ENCODE peak calls at places on chromosomes 2 and 18, in seven cellular contexts. K is K562, W is GM12878, I is endothelial cell of umbilical vein, X is right lobe of liver, E is H54, J is heart left ventricle. N is an unnamed sample.

GRCh38 chr2:136860443-136860958 is 95.2 kb downstream of the THSD7B start:
- DNase-seq in K (no peak), W (no peak), I (no peak), X (no peak), E (no peak), J (no peak), N (no peak)

GRCh38 chr18:35477497-35477896 is 20.3 kb downstream of the INO80C start:
- DNase-seq in K (no peak), W (no peak), I (no peak), X (no peak), E (no peak), J (no peak), N (no peak)

GRCh38 chr2:216683846-216684245 is 11.5 kb downstream of the IGFBP5 start:
- DNase-seq in K (no peak), W (no peak), I (no peak), X (peak; percentile 73), E (no peak), J (no peak), N (no peak)

GRCh38 chr2:140997997-140998396 is 1132.8 kb downstream of the LRP1B start:
- DNase-seq in K (no peak), W (no peak), I (no peak), X (no peak), E (no peak), J (no peak), N (no peak)

GRCh38 chr2:215293879-215294278 is 18.0 kb upstream of the ATIC start:
- DNase-seq in K (peak; percentile 20), W (no peak), I (no peak), X (no peak), E (no peak), J (no peak), N (no peak)

GRCh38 chr2:192194065-192194865 is 468 bp downstream of the TMEFF2 start:
- DNase-seq in K (peak; percentile 1), W (no peak), I (peak; percentile 9), X (no peak), E (peak; percentile 19), J (peak; percentile 61), N (no peak)

GRCh38 chr2:86628091-86628522 is 4.4 kb upstream of the RNF103 start:
- DNase-seq in K (no peak), W (peak; percentile 12), I (no peak), X (peak; percentile 72), E (no peak), J (no peak), N (no peak)

GRCh38 chr2:127388423-127389164 is 819 bp upstream of the MAP3K2 start:
- DNase-seq in K (no peak), W (no peak), I (no peak), X (no peak), E (no peak), J (no peak), N (no peak)

GRCh38 chr2:143254108-143254507 is 124.9 kb downstream of the ARHGAP15 start:
- DNase-seq in K (no peak), W (no peak), I (no peak), X (no peak), E (no peak), J (no peak), N (no peak)

GRCh38 chr2:2573205-2573604 is 242.1 kb upstream of the MYT1L start:
- DNase-seq in K (no peak), W (no peak), I (no peak), X (no peak), E (no peak), J (no peak), N (no peak)

GRCh38 chr2:231674587-231675334 is 33.6 kb upstream of the PTMA start:
- DNase-seq in K (peak; percentile 56), W (no peak), I (peak; percentile 52), X (no peak), E (no peak), J (peak; percentile 86), N (peak; percentile 61)

DNA sequence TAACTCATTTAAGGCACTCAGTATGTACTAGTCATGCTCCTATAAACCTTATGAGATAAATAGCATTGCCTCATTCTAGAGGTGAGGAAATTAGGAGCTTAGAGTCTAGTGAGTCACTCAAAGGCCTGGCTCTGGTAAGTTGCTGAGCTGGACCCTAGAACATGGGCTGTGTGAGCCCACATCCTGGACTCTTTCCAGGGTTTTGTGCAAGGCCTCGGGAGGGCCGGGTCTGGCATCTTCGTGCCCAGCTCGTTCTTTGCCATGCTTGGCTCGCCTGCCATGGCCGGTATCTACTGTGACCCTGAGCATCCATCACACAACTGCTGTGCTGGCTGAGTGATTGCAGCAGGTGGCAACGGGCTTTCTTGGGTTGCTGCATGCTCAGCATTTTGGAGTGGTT is 168.0 kb downstream of the LPIN1 start:
- DNase-seq in K (no peak), W (no peak), I (no peak), X (no peak), E (no peak), J (no peak), N (no peak)
- TF ChIP-seq POLR2A in K (no peak), W (no peak), I (no peak), X (no peak), E (no peak), J (no peak), N (no peak)

GRCh38 chr2:108589786-108590185 is 55.5 kb downstream of the LIMS1 start:
- DNase-seq in K (no peak), W (no peak), I (peak; percentile 54), X (no peak), E (no peak), J (no peak), N (no peak)
- TF ChIP-seq POLR2A in K (no peak), W (no peak), I (no peak), X (no peak), E (no peak), J (no peak), N (no peak)

GRCh38 chr2:119426801-119427395 is 4.8 kb upstream of the TMEM37 start:
- DNase-seq in K (no peak), W (no peak), I (no peak), X (peak; percentile 93), E (no peak), J (no peak), N (no peak)

GRCh38 chr2:119424284-119425118 is 7.2 kb upstream of the TMEM37 start:
- DNase-seq in K (no peak), W (no peak), I (no peak), X (no peak), E (no peak), J (no peak), N (no peak)

GRCh38 chr2:119425119-119425405 is 6.6 kb upstream of the TMEM37 start:
- DNase-seq in K (no peak), W (no peak), I (no peak), X (no peak), E (no peak), J (no peak), N (no peak)

GRCh38 chr2:119426396-119426675 is 5.3 kb upstream of the TMEM37 start:
- DNase-seq in K (no peak), W (no peak), I (no peak), X (no peak), E (no peak), J (no peak), N (no peak)

GRCh38 chr2:119425620-119426395 is 5.8 kb upstream of the TMEM37 start:
- DNase-seq in K (no peak), W (no peak), I (no peak), X (no peak), E (no peak), J (no peak), N (no peak)
- TF ChIP-seq POLR2A in K (no peak), W (no peak), I (no peak), X (no peak), E (no peak), J (no peak), N (no peak)

DNA sequence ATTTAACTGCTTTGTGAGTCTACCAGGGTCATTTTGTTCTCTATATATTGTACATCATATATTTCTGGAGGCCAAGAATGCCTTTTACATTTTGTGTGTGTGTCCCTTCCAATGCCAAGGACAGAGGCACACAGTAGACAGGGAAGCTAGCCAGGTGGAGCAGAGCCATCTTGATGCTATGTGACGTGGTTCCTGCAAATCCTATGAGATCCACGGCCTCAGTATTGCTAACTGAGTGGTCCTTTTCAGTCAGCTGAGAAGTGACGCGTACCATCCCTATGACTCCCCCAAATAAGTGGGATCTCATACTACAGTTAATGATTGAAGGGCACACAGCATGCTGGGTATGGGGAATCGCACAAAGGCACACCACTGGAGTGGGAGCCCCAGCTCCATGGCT is 27.3 kb downstream of the CCDC141 start:
- DNase-seq in K (no peak), W (no peak), I (no peak), X (no peak), E (no peak), J (no peak), N (no peak)
- TF ChIP-seq POLR2A in K (no peak), W (peak; percentile 17), I (no peak), X (no peak), E (no peak), J (no peak), N (peak; percentile 30)

GRCh38 chr2:69180227-69180626 is 167.2 kb downstream of the ANTXR1 start:
- DNase-seq in K (no peak), W (no peak), I (no peak), X (no peak), E (no peak), J (no peak), N (no peak)

GRCh38 chr2:69175795-69176715 is 163.1 kb downstream of the ANTXR1 start:
- DNase-seq in K (no peak), W (no peak), I (no peak), X (no peak), E (no peak), J (no peak), N (no peak)

GRCh38 chr2:69177063-69177771 is 164.2 kb downstream of the ANTXR1 start:
- DNase-seq in K (peak; percentile 15), W (no peak), I (peak; percentile 47), X (no peak), E (no peak), J (peak; percentile 75), N (no peak)

GRCh38 chr2:69180974-69181373 is 168.0 kb downstream of the ANTXR1 start:
- DNase-seq in K (no peak), W (no peak), I (no peak), X (no peak), E (no peak), J (no peak), N (no peak)

DNA sequence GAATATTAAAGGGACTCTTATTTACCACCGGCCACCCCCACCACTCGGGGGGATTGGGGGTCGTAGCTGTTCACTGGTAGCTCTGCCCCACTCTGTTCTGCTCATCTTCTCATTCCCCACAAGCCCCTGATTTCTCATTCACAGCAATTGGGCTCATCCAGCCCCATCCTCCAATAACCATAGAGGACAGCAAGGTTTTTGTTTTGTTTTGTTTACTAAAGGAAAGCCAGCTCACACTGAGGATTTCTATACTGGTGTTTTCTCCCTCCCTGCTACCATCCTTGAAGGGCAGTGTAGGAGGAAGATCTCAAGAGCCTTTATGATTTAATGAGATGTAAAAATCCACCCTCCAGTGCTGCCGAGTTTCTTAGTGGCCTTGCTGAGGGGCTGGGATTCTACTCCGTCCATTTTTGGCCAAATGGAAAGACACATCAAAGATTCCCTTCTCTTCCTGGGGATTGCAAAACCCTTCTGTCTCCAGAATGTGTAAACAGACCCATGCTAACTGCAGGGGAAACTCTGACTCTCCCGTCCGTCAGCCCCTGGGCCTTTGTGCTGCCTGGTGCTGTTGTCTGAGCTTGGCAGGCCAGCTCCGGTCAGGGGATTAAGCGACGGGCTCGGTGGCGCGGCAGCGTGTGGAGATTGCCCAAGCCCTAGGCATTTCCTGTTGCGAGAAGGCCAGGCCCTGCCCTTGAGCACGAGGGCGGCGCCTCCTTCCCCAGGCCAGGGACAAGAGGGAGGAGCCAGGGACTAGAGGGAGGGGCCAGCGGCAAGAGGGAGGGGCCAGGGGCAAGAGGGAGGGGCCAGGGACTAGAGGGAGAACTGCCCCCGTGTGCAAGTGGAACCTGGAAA is 165.0 kb downstream of the ANTXR1 start:
- DNase-seq in K (peak; percentile 92), W (no peak), I (peak; percentile 74), X (peak; percentile 91), E (peak; percentile 71), J (peak; percentile 93), N (no peak)
- TF ChIP-seq POLR2A in K (peak; percentile 80), W (no peak), I (no peak), X (peak; percentile 35), E (no peak), J (no peak), N (no peak)

GRCh38 chr18:8988262-8988871 is 114.1 kb upstream of the NDUFV2 start:
- DNase-seq in K (peak; percentile 70), W (no peak), I (peak; percentile 62), X (no peak), E (peak; percentile 45), J (no peak), N (peak; percentile 29)
- TF ChIP-seq POLR2A in K (no peak), W (no peak), I (no peak), X (no peak), E (no peak), J (no peak), N (no peak)